ENCODE peak calls at places on chromosomes 2 and 18, in seven cellular contexts. A is sigmoid colon; V is NCI-H1092 treated with DMSO at 0.1 percent for 48 hours; U is naive thymus-derived CD4-positive, alpha-beta T cell; T is B cell; E is GDM1; H is WTC11. J is an unnamed sample.

GRCh38 chr2:203533696-203534471 is 1.2 kb downstream of the RAPH1 start:
- DNase-seq in A (no peak), V (no peak), U (peak; percentile 44), T (peak; percentile 6), E (no peak), H (no peak), J (no peak)

GRCh38 chr2:55519908-55520885 is 679 bp downstream of the CFAP36 start:
- DNase-seq in A (no peak), V (peak; percentile 34), U (no peak), T (peak; percentile 42), E (no peak), H (peak; percentile 24), J (no peak)

GRCh38 chr2:191555092-191555742 is 122.7 kb upstream of the NABP1 start:
- DNase-seq in A (peak; percentile 89), V (peak; percentile 60), U (peak; percentile 73), T (peak; percentile 84), E (peak; percentile 39), H (peak; percentile 88), J (peak; percentile 88)

GRCh38 chr2:181861379-181861778 is 30.2 kb upstream of the ITPRID2 start:
- DNase-seq in A (no peak), V (no peak), U (no peak), T (no peak), E (no peak), H (no peak), J (no peak)

GRCh38 chr2:19872302-19872701 is 29.5 kb downstream of the TTC32 start:
- DNase-seq in A (peak; percentile 10), V (no peak), U (no peak), T (no peak), E (no peak), H (no peak), J (peak; percentile 62)

GRCh38 chr2:215884741-215885140 is 128.6 kb downstream of the MREG start:
- DNase-seq in A (no peak), V (no peak), U (no peak), T (no peak), E (no peak), H (no peak), J (no peak)

GRCh38 chr18:46402396-46402795 is 254.6 kb downstream of the LOXHD1 start:
- DNase-seq in A (no peak), V (no peak), U (no peak), T (no peak), E (no peak), H (no peak), J (no peak)

GRCh38 chr18:28735731-28736130 is 558.8 kb upstream of the CDH2 start:
- DNase-seq in A (no peak), V (no peak), U (no peak), T (no peak), E (no peak), H (no peak), J (no peak)

GRCh38 chr2:70854416-70854815 is 18.8 kb upstream of the CD207 start:
- DNase-seq in A (no peak), V (no peak), U (no peak), T (no peak), E (no peak), H (no peak), J (no peak)

GRCh38 chr2:189210250-189211075 is 30.9 kb upstream of the COL5A2 start:
- DNase-seq in A (peak; percentile 88), V (no peak), U (no peak), T (no peak), E (no peak), H (no peak), J (no peak)

GRCh38 chr2:102523647-102524046 is 50.6 kb downstream of the SLC9A4 start:
- DNase-seq in A (no peak), V (no peak), U (no peak), T (no peak), E (no peak), H (no peak), J (no peak)

GRCh38 chr2:210445116-210445707 is 31.3 kb downstream of the LANCL1 start:
- DNase-seq in A (no peak), V (peak; percentile 6), U (peak; percentile 26), T (peak; percentile 26), E (no peak), H (no peak), J (no peak)

GRCh38 chr2:217884985-217885384 is 117.8 kb downstream of the TNS1 start:
- DNase-seq in A (no peak), V (no peak), U (no peak), T (no peak), E (no peak), H (no peak), J (peak; percentile 76)

GRCh38 chr2:132582360-132582759 is 87.6 kb downstream of the LYPD1 start:
- DNase-seq in A (no peak), V (peak; percentile 90), U (no peak), T (no peak), E (no peak), H (no peak), J (no peak)

GRCh38 chr2:230828272-230828961 is 36.3 kb upstream of the ITM2C start:
- DNase-seq in A (no peak), V (no peak), U (no peak), T (peak; percentile 36), E (no peak), H (peak; percentile 23), J (no peak)